ENCODE peak calls at places on chromosomes 2 and 18, in six cellular contexts. One of them, this sample, is unnamed.

GRCh38 chr2:113013336-113013661 is 8.0 kb downstream of the IL36A start:
- DNase-seq in neuronal stem cell: no peak
- DNase-seq in mesendoderm: no peak
- DNase-seq in A549: no peak
- DNase-seq in stomach: no peak
- DNase-seq in SK-N-SH: no peak
- DNase-seq in this sample: no peak

GRCh38 chr2:179233037-179233436 is 31.6 kb downstream of the SESTD1 start:
- DNase-seq in neuronal stem cell: no peak
- DNase-seq in mesendoderm: no peak
- DNase-seq in A549: peak; percentile 10
- DNase-seq in stomach: no peak
- DNase-seq in SK-N-SH: no peak
- DNase-seq in this sample: no peak

GRCh38 chr18:902179-902718 is 2.4 kb upstream of the ADCYAP1 start:
- DNase-seq in neuronal stem cell: no peak
- DNase-seq in mesendoderm: peak; percentile 37
- DNase-seq in A549: no peak
- DNase-seq in stomach: no peak
- DNase-seq in SK-N-SH: no peak
- DNase-seq in this sample: no peak

GRCh38 chr2:217553202-217553601 is 449.6 kb downstream of the TNS1 start:
- DNase-seq in neuronal stem cell: no peak
- DNase-seq in mesendoderm: peak; percentile 89
- DNase-seq in A549: no peak
- DNase-seq in stomach: no peak
- DNase-seq in SK-N-SH: no peak
- DNase-seq in this sample: no peak

GRCh38 chr18:11323359-11323819 is 174.0 kb upstream of the PIEZO2 start:
- DNase-seq in neuronal stem cell: no peak
- DNase-seq in mesendoderm: peak; percentile 90
- DNase-seq in A549: peak; percentile 61
- DNase-seq in stomach: no peak
- DNase-seq in SK-N-SH: no peak
- DNase-seq in this sample: no peak

GRCh38 chr2:25514043-25514627 is 159.2 kb downstream of the DTNB start:
- DNase-seq in neuronal stem cell: no peak
- DNase-seq in mesendoderm: no peak
- DNase-seq in A549: no peak
- DNase-seq in stomach: no peak
- DNase-seq in SK-N-SH: no peak
- DNase-seq in this sample: no peak

GRCh38 chr2:73368781-73369180 is 16.9 kb upstream of the ALMS1 start:
- DNase-seq in neuronal stem cell: no peak
- DNase-seq in mesendoderm: peak; percentile 67
- DNase-seq in A549: no peak
- DNase-seq in stomach: no peak
- DNase-seq in SK-N-SH: no peak
- DNase-seq in this sample: no peak

GRCh38 chr2:150135223-150135883 is 352.1 kb downstream of the RND3 start:
- DNase-seq in neuronal stem cell: no peak
- DNase-seq in mesendoderm: no peak
- DNase-seq in A549: peak; percentile 83
- DNase-seq in stomach: no peak
- DNase-seq in SK-N-SH: no peak
- DNase-seq in this sample: no peak

GRCh38 chr2:38371235-38371634 is 5.8 kb downstream of the ATL2 start:
- DNase-seq in neuronal stem cell: no peak
- DNase-seq in mesendoderm: no peak
- DNase-seq in A549: no peak
- DNase-seq in stomach: no peak
- DNase-seq in SK-N-SH: no peak
- DNase-seq in this sample: no peak

GRCh38 chr2:9907402-9907801 is 44.1 kb upstream of the GRHL1 start:
- DNase-seq in neuronal stem cell: no peak
- DNase-seq in mesendoderm: no peak
- DNase-seq in A549: no peak
- DNase-seq in stomach: no peak
- DNase-seq in SK-N-SH: no peak
- DNase-seq in this sample: no peak

GRCh38 chr18:49006641-49007136 is 55.9 kb upstream of the SMAD7 start:
- DNase-seq in neuronal stem cell: no peak
- DNase-seq in mesendoderm: no peak
- DNase-seq in A549: no peak
- DNase-seq in stomach: no peak
- DNase-seq in SK-N-SH: no peak
- DNase-seq in this sample: no peak

GRCh38 chr2:37907480-37908070 is 17.5 kb upstream of the RMDN2 start:
- DNase-seq in neuronal stem cell: no peak
- DNase-seq in mesendoderm: no peak
- DNase-seq in A549: no peak
- DNase-seq in stomach: no peak
- DNase-seq in SK-N-SH: no peak
- DNase-seq in this sample: no peak

GRCh38 chr2:240237609-240238151 is 97.2 kb upstream of the OTOS start:
- DNase-seq in neuronal stem cell: no peak
- DNase-seq in mesendoderm: no peak
- DNase-seq in A549: no peak
- DNase-seq in stomach: peak; percentile 69
- DNase-seq in SK-N-SH: no peak
- DNase-seq in this sample: peak; percentile 3

GRCh38 chr2:223545830-223546229 is 56.3 kb downstream of the SCG2 start:
- DNase-seq in neuronal stem cell: no peak
- DNase-seq in mesendoderm: no peak
- DNase-seq in A549: no peak
- DNase-seq in stomach: no peak
- DNase-seq in SK-N-SH: peak; percentile 42
- DNase-seq in this sample: no peak

GRCh38 chr18:69948919-69949537 is 1.4 kb upstream of the CD226 start:
- DNase-seq in neuronal stem cell: no peak
- DNase-seq in mesendoderm: peak; percentile 15
- DNase-seq in A549: no peak
- DNase-seq in stomach: peak; percentile 30
- DNase-seq in SK-N-SH: no peak
- DNase-seq in this sample: peak; percentile 13

GRCh38 chr2:134446431-134447091 is 192.7 kb downstream of the MGAT5 start:
- DNase-seq in neuronal stem cell: no peak
- DNase-seq in mesendoderm: no peak
- DNase-seq in A549: no peak
- DNase-seq in stomach: no peak
- DNase-seq in SK-N-SH: no peak
- DNase-seq in this sample: no peak

GRCh38 chr2:220000586-220000985 is 373.2 kb downstream of the SLC4A3 start:
- DNase-seq in neuronal stem cell: no peak
- DNase-seq in mesendoderm: no peak
- DNase-seq in A549: no peak
- DNase-seq in stomach: no peak
- DNase-seq in SK-N-SH: no peak
- DNase-seq in this sample: no peak
- H3K4me1 ChIP-seq in neuronal stem cell: peaks cover 2% of the 10 kb centered on the region
- H3K4me1 ChIP-seq in mesendoderm: no peaks in the 10 kb centered on the region
- H3K4me1 ChIP-seq in A549: peaks cover 12% of the 10 kb centered on the region
- H3K4me1 ChIP-seq in stomach: no peaks in the 10 kb centered on the region
- H3K4me1 ChIP-seq in SK-N-SH: peaks cover 19% of the 10 kb centered on the region
- H3K4me1 ChIP-seq in this sample: no peaks in the 10 kb centered on the region

GRCh38 chr2:208982831-208983230 is 441.0 kb upstream of the MAP2 start:
- DNase-seq in neuronal stem cell: no peak
- DNase-seq in mesendoderm: no peak
- DNase-seq in A549: no peak
- DNase-seq in stomach: no peak
- DNase-seq in SK-N-SH: no peak
- DNase-seq in this sample: no peak
- H3K4me1 ChIP-seq in neuronal stem cell: no peaks in the 10 kb centered on the region
- H3K4me1 ChIP-seq in mesendoderm: no peaks in the 10 kb centered on the region
- H3K4me1 ChIP-seq in A549: no peaks in the 10 kb centered on the region
- H3K4me1 ChIP-seq in stomach: no peaks in the 10 kb centered on the region
- H3K4me1 ChIP-seq in SK-N-SH: no peaks in the 10 kb centered on the region
- H3K4me1 ChIP-seq in this sample: no peaks in the 10 kb centered on the region

DNA sequence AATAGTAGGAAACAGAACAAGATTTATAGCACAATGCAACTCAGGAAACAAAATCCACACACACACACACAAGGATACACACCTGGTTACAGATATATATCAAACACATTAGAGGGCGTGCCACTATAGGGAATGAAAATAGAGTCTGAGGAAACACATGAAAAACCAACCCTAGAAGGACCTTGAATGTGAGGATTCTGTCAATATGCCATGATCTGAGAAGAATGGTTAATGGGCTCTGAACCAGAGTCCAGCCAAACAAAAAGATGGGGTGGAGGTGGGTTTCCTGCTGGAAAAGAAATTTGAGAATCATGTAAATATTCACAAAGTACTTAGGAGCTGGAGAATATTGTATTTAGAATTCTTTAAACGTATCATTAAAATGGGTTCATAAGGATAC is 7.8 kb upstream of the TMEM37 start:
- DNase-seq in neuronal stem cell: no peak
- DNase-seq in mesendoderm: no peak
- DNase-seq in A549: no peak
- DNase-seq in stomach: no peak
- DNase-seq in SK-N-SH: no peak
- DNase-seq in this sample: no peak
- H3K4me1 ChIP-seq in neuronal stem cell: peaks cover 5% of the 10 kb centered on the region
- H3K4me1 ChIP-seq in mesendoderm: peaks cover 3% of the 10 kb centered on the region
- H3K4me1 ChIP-seq in A549: peaks cover 47% of the 10 kb centered on the region
- H3K4me1 ChIP-seq in stomach: peaks cover 42% of the 10 kb centered on the region
- H3K4me1 ChIP-seq in SK-N-SH: no peaks in the 10 kb centered on the region
- H3K4me1 ChIP-seq in this sample: peaks cover 13% of the 10 kb centered on the region

GRCh38 chr2:28772351-28772750 is 20.7 kb downstream of the PPP1CB start:
- DNase-seq in neuronal stem cell: no peak
- DNase-seq in mesendoderm: no peak
- DNase-seq in A549: no peak
- DNase-seq in stomach: no peak
- DNase-seq in SK-N-SH: no peak
- DNase-seq in this sample: no peak
- H3K4me1 ChIP-seq in neuronal stem cell: no peaks in the 10 kb centered on the region
- H3K4me1 ChIP-seq in mesendoderm: no peaks in the 10 kb centered on the region
- H3K4me1 ChIP-seq in A549: no peaks in the 10 kb centered on the region
- H3K4me1 ChIP-seq in stomach: peaks cover 41% of the 10 kb centered on the region
- H3K4me1 ChIP-seq in SK-N-SH: no peaks in the 10 kb centered on the region
- H3K4me1 ChIP-seq in this sample: peaks cover 3% of the 10 kb centered on the region

This sample was measured in HAP-1.